ENCODE peak calls at places on chromosomes 12 and 14, in six cellular contexts. D, V, W, U, O and J are unnamed samples.

GRCh38 chr14:99241314-99242035 is 30.5 kb downstream of the BCL11B start:
- DNase-seq in V (no peak), D (no peak), O (no peak), W (no peak), U (no peak), J (no peak)

GRCh38 chr14:20631821-20632389 is 9.6 kb downstream of the OR6S1 start:
- DNase-seq in D (no peak), O (peak), U (peak), W (peak), V (peak), J (peak)

GRCh38 chr14:103533999-103534575 is 5.1 kb downstream of the TRMT61A start:
- DNase-seq in U (no peak), D (no peak), W (no peak), O (no peak), V (no peak), J (no peak)

GRCh38 chr14:101173698-101174521 is 270.4 kb upstream of the RTL1 start:
- DNase-seq in V (no peak), U (no peak), O (no peak), W (no peak), D (no peak), J (no peak)

GRCh38 chr12:123847019-123847418 is 84.9 kb downstream of the DNAH10 start:
- DNase-seq in O (no peak), D (no peak), V (no peak), U (no peak), W (no peak), J (no peak)

GRCh38 chr14:81903477-81903876 is 369.8 kb upstream of the SEL1L start:
- DNase-seq in O (no peak), W (no peak), V (no peak), U (no peak), D (no peak), J (no peak)

GRCh38 chr12:70985850-70986249 is 65.3 kb upstream of the PTPRR start:
- DNase-seq in D (no peak), W (no peak), V (no peak), U (no peak), O (no peak), J (no peak)

GRCh38 chr12:49623142-49623899 is at the start of gene PRPF40B:
- DNase-seq in O (peak), D (peak), V (peak), W (peak), U (peak), J (peak)

GRCh38 chr12:38149395-38150073 is 167.0 kb upstream of the ALG10B start:
- DNase-seq in D (peak), W (no peak), O (no peak), V (no peak), U (no peak), J (peak)

GRCh38 chr14:80609055-80609454 is 332.5 kb downstream of the CEP128 start:
- DNase-seq in O (no peak), W (no peak), U (no peak), V (no peak), D (no peak), J (no peak)

GRCh38 chr12:29043069-29043468 is 106.0 kb upstream of the FAR2 start:
- DNase-seq in V (no peak), W (no peak), D (no peak), O (no peak), U (no peak), J (no peak)

GRCh38 chr12:106113042-106113441 is 25.7 kb downstream of the NUAK1 start:
- DNase-seq in W (no peak), O (no peak), D (peak), V (no peak), U (no peak), J (no peak)

GRCh38 chr12:70853326-70853725 is 67.2 kb downstream of the PTPRR start:
- DNase-seq in V (no peak), U (no peak), W (no peak), D (no peak), O (no peak), J (no peak)

GRCh38 chr12:52442600-52443061 is 8.5 kb upstream of the KRT75 start:
- DNase-seq in V (peak), D (peak), O (no peak), U (no peak), W (peak), J (no peak)

GRCh38 chr12:96044017-96044985 is 8.9 kb upstream of the LTA4H start:
- DNase-seq in D (no peak), W (no peak), V (no peak), O (no peak), U (no peak), J (no peak)

GRCh38 chr12:52331039-52331438 is 9.8 kb upstream of the KRT83 start:
- DNase-seq in U (no peak), V (no peak), D (no peak), W (no peak), O (no peak), J (peak)

GRCh38 chr12:85329913-85330312 is 49.9 kb downstream of the ALX1 start:
- DNase-seq in D (no peak), W (no peak), V (no peak), U (no peak), O (no peak), J (no peak)

GRCh38 chr14:60640859-60641721 is 8.2 kb downstream of the SIX1 start:
- DNase-seq in U (no peak), W (peak), V (peak), O (no peak), D (no peak), J (no peak)

GRCh38 chr12:23941780-23942179 is 7.7 kb downstream of the SOX5 start:
- DNase-seq in D (no peak), V (no peak), U (no peak), O (no peak), W (no peak), J (no peak)

GRCh38 chr12:54033106-54033979 is 493 bp downstream of the HOXC5 start:
- DNase-seq in W (peak), D (no peak), O (no peak), U (peak), V (no peak), J (peak)

GRCh38 chr14:38210168-38210567 is 2.5 kb downstream of the SSTR1 start:
- DNase-seq in U (no peak), W (no peak), D (no peak), O (peak), V (no peak), J (no peak)

GRCh38 chr12:89016970-89017778 is 335.1 kb downstream of the DUSP6 start:
- DNase-seq in W (peak), D (peak), U (peak), O (peak), V (peak), J (peak)
- H3K9ac ChIP-seq in W (no peak), D (peak), U (peak), O (peak), V (peak), J (no peak)

GRCh38 chr12:93183940-93184663 is 193.6 kb upstream of the NUDT4 start:
- DNase-seq in U (peak), W (no peak), V (no peak), D (no peak), O (no peak), J (no peak)
- H3K9ac ChIP-seq in U (no peak), W (no peak), V (no peak), D (no peak), O (no peak), J (no peak)

DNA sequence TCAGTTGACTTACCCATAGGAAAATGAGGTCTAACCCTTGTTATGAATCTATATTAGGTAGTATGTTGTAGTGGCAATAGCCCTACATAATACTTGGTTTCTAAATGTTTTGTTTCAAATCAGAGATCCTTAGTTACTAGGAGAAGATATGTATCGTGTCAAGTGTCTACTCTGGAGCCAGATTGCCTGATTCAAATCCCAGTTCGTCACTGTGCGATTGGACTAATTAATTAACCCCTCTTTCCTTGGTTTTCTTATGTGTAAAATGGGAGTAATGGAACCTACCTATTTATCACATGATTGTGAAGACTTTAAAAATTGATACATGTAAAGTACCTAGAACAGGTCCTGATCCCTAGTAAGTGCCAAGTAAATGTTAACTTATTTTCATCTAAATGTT is 1.4 kb downstream of the LETMD1 start:
- DNase-seq in W (no peak), D (no peak), U (no peak), O (no peak), V (no peak), J (no peak)
- H3K9ac ChIP-seq in W (no peak), D (peak), U (peak), O (no peak), V (no peak), J (peak)

GRCh38 chr12:113802966-113803828 is 162.9 kb downstream of the RBM19 start:
- DNase-seq in U (no peak), W (no peak), D (no peak), V (no peak), O (no peak), J (no peak)
- H3K9ac ChIP-seq in U (no peak), W (no peak), D (no peak), V (no peak), O (no peak), J (no peak)

GRCh38 chr12:75564398-75564797 is 53.0 kb upstream of the KRR1 start:
- DNase-seq in D (no peak), O (peak), V (no peak), U (no peak), W (no peak), J (no peak)

GRCh38 chr12:75568387-75568786 is 57.0 kb upstream of the KRR1 start:
- DNase-seq in O (no peak), V (no peak), U (no peak), W (no peak), D (no peak), J (no peak)

GRCh38 chr12:75563351-75563750 is 51.9 kb upstream of the KRR1 start:
- DNase-seq in D (no peak), W (no peak), O (no peak), U (no peak), V (no peak), J (no peak)

GRCh38 chr12:75564821-75565220 is 53.4 kb upstream of the KRR1 start:
- DNase-seq in O (no peak), U (no peak), W (no peak), D (no peak), V (no peak), J (no peak)

DNA sequence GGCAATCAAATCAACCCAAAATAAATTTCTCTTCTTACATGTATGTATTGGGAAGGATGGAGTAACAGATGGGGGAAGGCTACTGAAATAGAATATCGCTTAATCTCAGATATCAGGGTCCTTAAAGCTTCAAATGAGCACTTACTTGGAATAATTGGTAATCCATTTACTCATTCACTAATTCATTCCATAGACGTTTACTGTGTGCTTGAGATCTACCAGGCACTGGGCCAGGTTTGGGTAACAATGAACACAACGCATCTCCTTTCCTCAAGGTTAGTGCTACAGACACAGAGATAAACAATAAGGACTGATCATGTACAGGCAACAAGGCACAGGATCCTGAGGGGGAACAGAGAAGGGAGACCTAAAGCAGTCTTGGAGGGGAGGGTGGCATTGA is 54.4 kb upstream of the KRR1 start:
- DNase-seq in O (no peak), U (no peak), W (no peak), D (no peak), V (no peak), J (no peak)
- H3K9ac ChIP-seq in O (no peak), U (no peak), W (no peak), D (no peak), V (no peak), J (no peak)

GRCh38 chr14:104792945-104793702 is 2.4 kb downstream of the AKT1 start:
- DNase-seq in O (no peak), U (no peak), W (peak), D (no peak), V (peak), J (no peak)
- H3K9ac ChIP-seq in O (no peak), U (no peak), W (no peak), D (peak), V (no peak), J (no peak)

DNA sequence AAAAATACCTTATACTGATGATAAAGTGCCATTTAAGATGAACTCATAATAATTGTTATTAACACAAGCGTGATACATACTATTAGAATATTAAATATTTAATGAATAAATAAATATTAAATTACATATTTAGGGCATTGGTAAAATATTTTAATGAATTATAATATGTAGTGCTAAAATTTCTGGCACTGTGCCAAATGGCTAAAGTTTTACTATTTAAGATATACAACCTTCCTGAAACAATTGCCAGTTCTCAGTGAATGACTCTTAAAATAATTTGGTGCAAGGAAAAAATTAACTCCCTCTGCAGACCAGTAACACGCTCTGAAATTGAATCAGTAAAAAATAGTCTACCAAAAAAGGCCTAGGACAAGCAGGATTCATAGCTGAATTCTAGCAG is 428.9 kb upstream of the ATXN7L3B start:
- DNase-seq in V (no peak), U (no peak), W (no peak), O (no peak), D (no peak), J (no peak)
- H3K9ac ChIP-seq in V (no peak), U (no peak), W (no peak), O (no peak), D (no peak), J (no peak)